ENCODE peak calls at places on chromosomes 6 and 20, in ten cellular contexts. One of them, this sample, is unnamed.

GRCh38 chr6:97094376-97094775 is 169.8 kb downstream of the KLHL32 start:
- DNase-seq in CD8-positive, alpha-beta T cell: no peak
- DNase-seq in kidney epithelial cell: no peak
- DNase-seq in mesothelial cell of epicardium: no peak
- DNase-seq in cardiac fibroblast: no peak
- DNase-seq in stimulated activated CD4-positive, alpha-beta T cell treated with anti-CD3 and anti-CD28 coated beads, Interleukin-1b, Interleukin-23, amount 100 ng/mL, for 24 hours: no peak
- DNase-seq in DMS79: no peak
- DNase-seq in Daoy: no peak
- DNase-seq in PC-3: no peak
- DNase-seq in NB4: no peak
- DNase-seq in this sample: no peak

GRCh38 chr20:33351696-33352095 is 49.6 kb downstream of the CDK5RAP1 start:
- DNase-seq in CD8-positive, alpha-beta T cell: no peak
- DNase-seq in kidney epithelial cell: no peak
- DNase-seq in mesothelial cell of epicardium: no peak
- DNase-seq in cardiac fibroblast: no peak
- DNase-seq in stimulated activated CD4-positive, alpha-beta T cell treated with anti-CD3 and anti-CD28 coated beads, Interleukin-1b, Interleukin-23, amount 100 ng/mL, for 24 hours: no peak
- DNase-seq in DMS79: no peak
- DNase-seq in Daoy: no peak
- DNase-seq in PC-3: no peak
- DNase-seq in NB4: no peak
- DNase-seq in this sample: no peak

GRCh38 chr20:56925696-56926101 is 296.6 kb downstream of the TFAP2C start:
- DNase-seq in CD8-positive, alpha-beta T cell: no peak
- DNase-seq in kidney epithelial cell: no peak
- DNase-seq in mesothelial cell of epicardium: peak; percentile 39
- DNase-seq in cardiac fibroblast: no peak
- DNase-seq in stimulated activated CD4-positive, alpha-beta T cell treated with anti-CD3 and anti-CD28 coated beads, Interleukin-1b, Interleukin-23, amount 100 ng/mL, for 24 hours: no peak
- DNase-seq in DMS79: no peak
- DNase-seq in Daoy: no peak
- DNase-seq in PC-3: peak; percentile 29
- DNase-seq in NB4: no peak
- DNase-seq in this sample: no peak

GRCh38 chr6:23137596-23137995 is 568.2 kb downstream of the HDGFL1 start:
- DNase-seq in CD8-positive, alpha-beta T cell: no peak
- DNase-seq in kidney epithelial cell: peak; percentile 1
- DNase-seq in mesothelial cell of epicardium: no peak
- DNase-seq in cardiac fibroblast: peak; percentile 18
- DNase-seq in stimulated activated CD4-positive, alpha-beta T cell treated with anti-CD3 and anti-CD28 coated beads, Interleukin-1b, Interleukin-23, amount 100 ng/mL, for 24 hours: no peak
- DNase-seq in DMS79: no peak
- DNase-seq in Daoy: no peak
- DNase-seq in PC-3: no peak
- DNase-seq in NB4: no peak
- DNase-seq in this sample: peak; percentile 30

GRCh38 chr20:60306516-60306915 is 348.3 kb downstream of the CDH26 start:
- DNase-seq in CD8-positive, alpha-beta T cell: no peak
- DNase-seq in kidney epithelial cell: no peak
- DNase-seq in mesothelial cell of epicardium: no peak
- DNase-seq in cardiac fibroblast: no peak
- DNase-seq in stimulated activated CD4-positive, alpha-beta T cell treated with anti-CD3 and anti-CD28 coated beads, Interleukin-1b, Interleukin-23, amount 100 ng/mL, for 24 hours: no peak
- DNase-seq in DMS79: no peak
- DNase-seq in Daoy: no peak
- DNase-seq in PC-3: no peak
- DNase-seq in NB4: no peak
- DNase-seq in this sample: no peak

GRCh38 chr6:170114187-170114945 is 176.5 kb downstream of the DLL1 start:
- DNase-seq in CD8-positive, alpha-beta T cell: peak; percentile 34
- DNase-seq in kidney epithelial cell: no peak
- DNase-seq in mesothelial cell of epicardium: peak; percentile 14
- DNase-seq in cardiac fibroblast: no peak
- DNase-seq in stimulated activated CD4-positive, alpha-beta T cell treated with anti-CD3 and anti-CD28 coated beads, Interleukin-1b, Interleukin-23, amount 100 ng/mL, for 24 hours: no peak
- DNase-seq in DMS79: no peak
- DNase-seq in Daoy: no peak
- DNase-seq in PC-3: no peak
- DNase-seq in NB4: no peak
- DNase-seq in this sample: no peak

GRCh38 chr6:158150701-158151100 is 17.4 kb downstream of the SERAC1 start:
- DNase-seq in CD8-positive, alpha-beta T cell: no peak
- DNase-seq in kidney epithelial cell: no peak
- DNase-seq in mesothelial cell of epicardium: no peak
- DNase-seq in cardiac fibroblast: no peak
- DNase-seq in stimulated activated CD4-positive, alpha-beta T cell treated with anti-CD3 and anti-CD28 coated beads, Interleukin-1b, Interleukin-23, amount 100 ng/mL, for 24 hours: no peak
- DNase-seq in DMS79: no peak
- DNase-seq in Daoy: peak; percentile 69
- DNase-seq in PC-3: peak; percentile 86
- DNase-seq in NB4: no peak
- DNase-seq in this sample: peak; percentile 77

GRCh38 chr6:147279423-147279822 is 75.2 kb downstream of the STXBP5 start:
- DNase-seq in CD8-positive, alpha-beta T cell: no peak
- DNase-seq in kidney epithelial cell: no peak
- DNase-seq in mesothelial cell of epicardium: no peak
- DNase-seq in cardiac fibroblast: peak; percentile 82
- DNase-seq in stimulated activated CD4-positive, alpha-beta T cell treated with anti-CD3 and anti-CD28 coated beads, Interleukin-1b, Interleukin-23, amount 100 ng/mL, for 24 hours: no peak
- DNase-seq in DMS79: no peak
- DNase-seq in Daoy: no peak
- DNase-seq in PC-3: no peak
- DNase-seq in NB4: no peak
- DNase-seq in this sample: peak; percentile 81

GRCh38 chr6:133705731-133706130 is 183.2 kb upstream of the TCF21 start:
- DNase-seq in CD8-positive, alpha-beta T cell: no peak
- DNase-seq in kidney epithelial cell: no peak
- DNase-seq in mesothelial cell of epicardium: no peak
- DNase-seq in cardiac fibroblast: peak; percentile 8
- DNase-seq in stimulated activated CD4-positive, alpha-beta T cell treated with anti-CD3 and anti-CD28 coated beads, Interleukin-1b, Interleukin-23, amount 100 ng/mL, for 24 hours: no peak
- DNase-seq in DMS79: no peak
- DNase-seq in Daoy: peak; percentile 37
- DNase-seq in PC-3: peak; percentile 65
- DNase-seq in NB4: no peak
- DNase-seq in this sample: peak; percentile 83

GRCh38 chr6:14728396-14729024 is 517.4 kb upstream of the JARID2 start:
- DNase-seq in CD8-positive, alpha-beta T cell: peak; percentile 27
- DNase-seq in kidney epithelial cell: no peak
- DNase-seq in mesothelial cell of epicardium: no peak
- DNase-seq in cardiac fibroblast: peak; percentile 77
- DNase-seq in stimulated activated CD4-positive, alpha-beta T cell treated with anti-CD3 and anti-CD28 coated beads, Interleukin-1b, Interleukin-23, amount 100 ng/mL, for 24 hours: no peak
- DNase-seq in DMS79: no peak
- DNase-seq in Daoy: peak; percentile 57
- DNase-seq in PC-3: peak; percentile 51
- DNase-seq in NB4: peak; percentile 95
- DNase-seq in this sample: peak; percentile 97

GRCh38 chr6:22656696-22657340 is 87.5 kb downstream of the HDGFL1 start:
- DNase-seq in CD8-positive, alpha-beta T cell: no peak
- DNase-seq in kidney epithelial cell: no peak
- DNase-seq in mesothelial cell of epicardium: no peak
- DNase-seq in cardiac fibroblast: no peak
- DNase-seq in stimulated activated CD4-positive, alpha-beta T cell treated with anti-CD3 and anti-CD28 coated beads, Interleukin-1b, Interleukin-23, amount 100 ng/mL, for 24 hours: no peak
- DNase-seq in DMS79: no peak
- DNase-seq in Daoy: no peak
- DNase-seq in PC-3: no peak
- DNase-seq in NB4: no peak
- DNase-seq in this sample: no peak

GRCh38 chr6:139483082-139483481 is 108.6 kb upstream of the CITED2 start:
- DNase-seq in CD8-positive, alpha-beta T cell: no peak
- DNase-seq in kidney epithelial cell: no peak
- DNase-seq in mesothelial cell of epicardium: no peak
- DNase-seq in cardiac fibroblast: no peak
- DNase-seq in stimulated activated CD4-positive, alpha-beta T cell treated with anti-CD3 and anti-CD28 coated beads, Interleukin-1b, Interleukin-23, amount 100 ng/mL, for 24 hours: no peak
- DNase-seq in DMS79: no peak
- DNase-seq in Daoy: no peak
- DNase-seq in PC-3: no peak
- DNase-seq in NB4: no peak
- DNase-seq in this sample: no peak

GRCh38 chr6:11224252-11224965 is 8.1 kb downstream of the NEDD9 start:
- DNase-seq in CD8-positive, alpha-beta T cell: peak; percentile 65
- DNase-seq in kidney epithelial cell: no peak
- DNase-seq in mesothelial cell of epicardium: no peak
- DNase-seq in cardiac fibroblast: no peak
- DNase-seq in stimulated activated CD4-positive, alpha-beta T cell treated with anti-CD3 and anti-CD28 coated beads, Interleukin-1b, Interleukin-23, amount 100 ng/mL, for 24 hours: no peak
- DNase-seq in DMS79: no peak
- DNase-seq in Daoy: peak; percentile 69
- DNase-seq in PC-3: peak; percentile 22
- DNase-seq in NB4: no peak
- DNase-seq in this sample: peak; percentile 27

GRCh38 chr6:4516206-4516605 is 260.0 kb upstream of the CDYL start:
- DNase-seq in CD8-positive, alpha-beta T cell: no peak
- DNase-seq in kidney epithelial cell: no peak
- DNase-seq in mesothelial cell of epicardium: no peak
- DNase-seq in cardiac fibroblast: peak; percentile 10
- DNase-seq in stimulated activated CD4-positive, alpha-beta T cell treated with anti-CD3 and anti-CD28 coated beads, Interleukin-1b, Interleukin-23, amount 100 ng/mL, for 24 hours: no peak
- DNase-seq in DMS79: no peak
- DNase-seq in Daoy: no peak
- DNase-seq in PC-3: no peak
- DNase-seq in NB4: no peak
- DNase-seq in this sample: peak; percentile 7

GRCh38 chr6:20186981-20187380 is 25.3 kb downstream of the MBOAT1 start:
- DNase-seq in CD8-positive, alpha-beta T cell: no peak
- DNase-seq in kidney epithelial cell: no peak
- DNase-seq in mesothelial cell of epicardium: no peak
- DNase-seq in cardiac fibroblast: no peak
- DNase-seq in stimulated activated CD4-positive, alpha-beta T cell treated with anti-CD3 and anti-CD28 coated beads, Interleukin-1b, Interleukin-23, amount 100 ng/mL, for 24 hours: no peak
- DNase-seq in DMS79: no peak
- DNase-seq in Daoy: no peak
- DNase-seq in PC-3: no peak
- DNase-seq in NB4: no peak
- DNase-seq in this sample: no peak

GRCh38 chr6:111427341-111428116 is 55.5 kb downstream of the REV3L start:
- DNase-seq in CD8-positive, alpha-beta T cell: no peak
- DNase-seq in kidney epithelial cell: peak; percentile 38
- DNase-seq in mesothelial cell of epicardium: no peak
- DNase-seq in cardiac fibroblast: peak; percentile 79
- DNase-seq in stimulated activated CD4-positive, alpha-beta T cell treated with anti-CD3 and anti-CD28 coated beads, Interleukin-1b, Interleukin-23, amount 100 ng/mL, for 24 hours: no peak
- DNase-seq in DMS79: no peak
- DNase-seq in Daoy: peak; percentile 87
- DNase-seq in PC-3: peak; percentile 91
- DNase-seq in NB4: peak; percentile 90
- DNase-seq in this sample: peak; percentile 91

GRCh38 chr6:73542882-73543281 is 22.1 kb upstream of the EEF1A1 start:
- DNase-seq in CD8-positive, alpha-beta T cell: no peak
- DNase-seq in kidney epithelial cell: no peak
- DNase-seq in mesothelial cell of epicardium: no peak
- DNase-seq in cardiac fibroblast: no peak
- DNase-seq in stimulated activated CD4-positive, alpha-beta T cell treated with anti-CD3 and anti-CD28 coated beads, Interleukin-1b, Interleukin-23, amount 100 ng/mL, for 24 hours: no peak
- DNase-seq in DMS79: no peak
- DNase-seq in Daoy: no peak
- DNase-seq in PC-3: no peak
- DNase-seq in NB4: no peak
- DNase-seq in this sample: no peak

GRCh38 chr20:19769516-19769915 is 11.5 kb downstream of the RIN2 start:
- DNase-seq in CD8-positive, alpha-beta T cell: no peak
- DNase-seq in kidney epithelial cell: no peak
- DNase-seq in mesothelial cell of epicardium: no peak
- DNase-seq in cardiac fibroblast: no peak
- DNase-seq in stimulated activated CD4-positive, alpha-beta T cell treated with anti-CD3 and anti-CD28 coated beads, Interleukin-1b, Interleukin-23, amount 100 ng/mL, for 24 hours: no peak
- DNase-seq in DMS79: no peak
- DNase-seq in Daoy: no peak
- DNase-seq in PC-3: no peak
- DNase-seq in NB4: no peak
- DNase-seq in this sample: no peak

GRCh38 chr6:75281643-75282042 is 2.9 kb downstream of the TMEM30A start:
- DNase-seq in CD8-positive, alpha-beta T cell: no peak
- DNase-seq in kidney epithelial cell: no peak
- DNase-seq in mesothelial cell of epicardium: no peak
- DNase-seq in cardiac fibroblast: no peak
- DNase-seq in stimulated activated CD4-positive, alpha-beta T cell treated with anti-CD3 and anti-CD28 coated beads, Interleukin-1b, Interleukin-23, amount 100 ng/mL, for 24 hours: no peak
- DNase-seq in DMS79: no peak
- DNase-seq in Daoy: no peak
- DNase-seq in PC-3: no peak
- DNase-seq in NB4: no peak
- DNase-seq in this sample: no peak

GRCh38 chr20:3995067-3995748 is 20.1 kb downstream of the RNF24 start:
- DNase-seq in CD8-positive, alpha-beta T cell: no peak
- DNase-seq in kidney epithelial cell: no peak
- DNase-seq in mesothelial cell of epicardium: no peak
- DNase-seq in cardiac fibroblast: peak; percentile 32
- DNase-seq in stimulated activated CD4-positive, alpha-beta T cell treated with anti-CD3 and anti-CD28 coated beads, Interleukin-1b, Interleukin-23, amount 100 ng/mL, for 24 hours: no peak
- DNase-seq in DMS79: no peak
- DNase-seq in Daoy: peak; percentile 32
- DNase-seq in PC-3: peak; percentile 36
- DNase-seq in NB4: peak; percentile 35
- DNase-seq in this sample: peak; percentile 55

GRCh38 chr20:47681977-47682812 is 103.1 kb downstream of the SULF2 start:
- DNase-seq in CD8-positive, alpha-beta T cell: no peak
- DNase-seq in kidney epithelial cell: no peak
- DNase-seq in mesothelial cell of epicardium: no peak
- DNase-seq in cardiac fibroblast: peak; percentile 89
- DNase-seq in stimulated activated CD4-positive, alpha-beta T cell treated with anti-CD3 and anti-CD28 coated beads, Interleukin-1b, Interleukin-23, amount 100 ng/mL, for 24 hours: no peak
- DNase-seq in DMS79: no peak
- DNase-seq in Daoy: no peak
- DNase-seq in PC-3: no peak
- DNase-seq in NB4: no peak
- DNase-seq in this sample: peak; percentile 29